ENCODE peak calls at places on chromosomes 1 and 21, in seven cellular contexts. D is PC-3, S is hepatocyte, V is nephron progenitor cell, B is tibial artery, W is B cell, J is uterus. G is an unnamed sample.

GRCh38 chr1:38152351-38153082 is 105.9 kb upstream of the POU3F1 start:
- DNase-seq in W (no peak), V (no peak), S (peak), J (no peak), D (peak), B (no peak), G (no peak)

GRCh38 chr1:63691672-63692425 is 82.0 kb upstream of the ROR1 start:
- DNase-seq in S (peak), V (peak), W (peak), D (peak), B (peak), J (peak), G (no peak)

GRCh38 chr21:38660333-38661295 is 145.1 kb upstream of the ETS2 start:
- DNase-seq in J (peak), B (peak), W (no peak), S (peak), D (no peak), V (peak), G (no peak)

GRCh38 chr1:33337994-33338494 is 17.1 kb upstream of the A3GALT2 start:
- DNase-seq in S (no peak), W (no peak), B (no peak), V (no peak), J (peak), D (no peak), G (no peak)

GRCh38 chr1:52599236-52599635 is 2.9 kb upstream of the GPX7 start:
- DNase-seq in S (no peak), D (no peak), V (no peak), B (no peak), J (no peak), W (no peak), G (no peak)

GRCh38 chr1:3910769-3911520 is 10.9 kb upstream of the C1orf174 start:
- DNase-seq in V (peak), J (no peak), S (peak), W (peak), D (peak), B (no peak), G (no peak)

GRCh38 chr1:109091196-109092193 is 931 bp downstream of the TMEM167B start:
- DNase-seq in V (no peak), J (no peak), D (no peak), W (no peak), S (peak), B (no peak), G (no peak)

GRCh38 chr1:167401260-167401873 is 117.0 kb downstream of the CD247 start:
- DNase-seq in D (peak), W (peak), V (peak), S (peak), B (no peak), J (no peak), G (no peak)

GRCh38 chr1:60634106-60634505 is 448.3 kb upstream of the NFIA start:
- DNase-seq in S (no peak), D (no peak), B (no peak), J (no peak), V (no peak), W (no peak), G (no peak)

GRCh38 chr1:4064150-4064889 is 164.2 kb upstream of the C1orf174 start:
- DNase-seq in S (no peak), W (no peak), D (no peak), B (no peak), J (no peak), V (no peak), G (no peak)

GRCh38 chr1:92762355-92762754 is 22.6 kb downstream of the EVI5 start:
- DNase-seq in J (no peak), W (no peak), B (no peak), D (no peak), V (no peak), S (no peak), G (no peak)

GRCh38 chr1:157119008-157119407 is 19.2 kb downstream of the ETV3 start:
- DNase-seq in V (no peak), J (no peak), B (no peak), S (no peak), W (no peak), D (no peak), G (no peak)

GRCh38 chr1:157119448-157119847 is 18.7 kb downstream of the ETV3 start:
- DNase-seq in D (no peak), V (no peak), B (no peak), J (no peak), W (no peak), S (no peak), G (no peak)

DNA sequence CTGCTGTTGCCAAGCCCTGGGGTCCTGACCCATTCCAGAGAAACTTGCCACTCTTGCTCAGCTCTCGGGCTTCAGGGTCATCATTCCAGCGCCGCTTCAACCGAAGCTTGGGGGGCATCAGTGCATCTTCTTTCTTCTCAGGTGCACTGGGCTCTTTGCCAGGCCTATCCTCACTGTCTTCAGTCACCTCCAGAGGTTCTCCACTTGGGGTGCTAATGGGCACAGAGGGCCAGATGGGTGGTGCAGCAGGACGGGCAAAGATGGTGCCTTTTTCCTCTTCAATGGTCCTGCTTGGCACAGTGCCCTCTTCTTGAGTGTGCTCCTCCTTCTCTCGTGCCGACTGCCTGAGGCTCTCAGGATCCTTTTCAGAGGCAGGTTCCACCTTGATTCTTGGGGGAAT is 13.3 kb downstream of the ETV3 start:
- DNase-seq in W (no peak), V (no peak), J (no peak), B (no peak), S (no peak), D (no peak), G (no peak)
- TF ChIP-seq CTCF in W (no peak), V (no peak), J (no peak), B (no peak), S (no peak), D (peak), G (no peak)

GRCh38 chr1:98251497-98251896 is 330.7 kb upstream of the DPYD start:
- DNase-seq in S (no peak), W (no peak), D (no peak), J (no peak), B (no peak), V (no peak), G (no peak)
- TF ChIP-seq CTCF in S (no peak), W (no peak), D (no peak), J (no peak), B (no peak), V (no peak), G (no peak)

GRCh38 chr1:237671935-237672334 is 218.8 kb downstream of the ZP4 start:
- DNase-seq in V (no peak), D (no peak), B (no peak), S (no peak), W (no peak), J (no peak), G (no peak)

GRCh38 chr1:237670296-237670695 is 220.4 kb downstream of the ZP4 start:
- DNase-seq in J (no peak), S (no peak), D (no peak), V (no peak), B (no peak), W (no peak), G (no peak)

GRCh38 chr1:237677979-237678378 is 212.7 kb downstream of the ZP4 start:
- DNase-seq in D (peak), S (peak), J (no peak), W (no peak), V (no peak), B (no peak), G (no peak)

GRCh38 chr1:237671262-237671661 is 219.5 kb downstream of the ZP4 start:
- DNase-seq in W (no peak), B (no peak), D (no peak), J (no peak), V (no peak), S (no peak), G (no peak)

DNA sequence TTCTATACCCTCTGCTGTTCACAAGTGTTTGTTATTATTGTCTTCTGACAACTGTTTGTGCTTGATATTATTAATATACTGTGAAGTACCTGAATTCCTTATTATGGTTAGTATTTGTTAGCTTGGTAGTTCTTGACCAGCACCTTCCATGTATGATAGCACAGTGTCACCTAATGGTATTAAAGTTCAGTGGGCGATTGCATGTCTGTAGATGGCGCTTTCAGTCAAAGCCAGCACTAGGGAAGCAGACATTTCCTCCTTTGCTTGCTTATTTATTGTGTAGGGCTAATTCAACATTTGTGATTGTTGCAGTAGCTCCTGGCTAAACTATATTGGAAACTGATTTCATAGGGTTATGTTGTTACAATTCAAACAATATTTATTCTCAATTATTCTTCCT is 218.0 kb downstream of the ZP4 start:
- DNase-seq in S (peak), V (no peak), J (no peak), D (peak), B (no peak), W (no peak), G (no peak)
- TF ChIP-seq CTCF in S (peak), V (no peak), J (no peak), D (peak), B (no peak), W (no peak), G (no peak)

DNA sequence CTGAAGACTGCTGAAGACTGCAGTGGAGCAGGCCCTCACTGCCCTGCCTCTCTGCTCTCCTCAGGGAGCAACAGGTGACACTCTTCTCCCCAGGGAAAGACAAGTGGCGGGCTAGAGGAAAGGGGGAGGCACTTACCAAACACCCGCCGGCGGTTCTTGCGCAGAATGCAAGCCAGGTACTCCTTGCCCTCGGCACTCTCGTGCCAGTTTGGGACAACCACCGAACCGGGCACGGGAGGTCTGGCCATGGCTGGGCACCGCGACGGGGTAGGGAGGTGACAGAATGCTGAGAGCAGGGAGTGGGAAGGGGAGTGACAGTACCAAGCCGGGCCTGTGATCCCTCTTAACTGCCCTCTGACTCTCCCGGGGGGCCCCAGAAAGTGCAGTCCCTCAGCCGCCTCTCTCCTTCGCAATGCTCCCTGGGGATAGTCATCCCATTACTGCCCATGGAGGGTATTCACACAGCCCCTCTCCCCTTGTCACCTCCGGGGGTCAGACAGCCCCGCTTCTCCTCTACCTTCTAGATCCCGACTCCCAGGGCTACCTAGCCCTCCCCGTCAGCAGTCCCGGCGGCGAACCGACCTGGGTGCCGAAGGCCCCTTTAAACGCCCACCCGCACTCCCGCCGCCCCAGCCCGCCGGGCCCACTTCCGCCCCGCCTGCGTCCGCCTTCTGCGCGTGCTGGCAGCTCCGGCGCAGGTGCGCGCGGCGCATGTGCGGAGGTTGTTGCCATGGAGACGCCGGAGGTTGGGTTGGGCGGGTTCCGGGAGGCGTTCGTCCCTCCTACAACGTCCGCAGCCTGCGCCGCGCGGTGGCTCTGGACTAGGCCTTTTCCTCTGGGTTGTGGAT is at the start of gene CPLANE2:
- DNase-seq in V (peak), B (peak), J (peak), S (peak), D (peak), W (peak), G (peak)
- TF ChIP-seq CTCF in V (no peak), B (no peak), J (no peak), S (no peak), D (peak), W (no peak), G (no peak)

DNA sequence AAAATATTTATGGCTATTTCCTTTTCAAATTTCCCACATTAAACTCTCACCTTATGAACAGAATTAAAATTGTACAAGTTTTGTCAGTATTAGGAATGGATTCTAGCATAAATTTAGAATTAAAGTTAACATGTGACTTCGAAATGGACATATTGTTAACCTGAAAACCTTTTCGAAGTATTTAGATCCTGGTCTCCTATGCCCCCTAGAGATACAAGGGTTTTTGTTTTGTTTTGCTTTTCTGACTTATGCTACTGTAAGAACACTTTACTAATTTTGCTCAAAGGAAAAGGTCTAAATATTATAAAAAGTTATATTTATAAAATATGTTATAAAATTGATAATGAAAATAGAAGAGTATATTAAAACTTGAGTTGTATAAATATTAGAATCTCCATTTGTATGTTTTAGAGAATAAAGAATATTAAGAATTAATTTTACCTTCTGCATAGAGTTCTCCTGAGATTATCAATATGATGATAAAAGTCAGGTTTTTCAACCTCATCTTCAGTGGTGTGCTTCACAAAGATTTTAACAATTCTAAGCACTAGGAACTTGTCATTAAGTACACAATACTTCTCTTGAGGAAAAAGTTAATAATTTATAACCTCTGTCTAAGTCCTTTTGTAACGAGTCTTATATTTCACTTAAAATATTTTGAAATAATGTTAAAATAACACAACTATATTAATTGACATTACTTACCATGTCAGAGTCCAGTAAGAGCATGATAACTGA is at the start of gene F13B:
- DNase-seq in J (no peak), B (no peak), W (no peak), D (peak), V (no peak), S (no peak), G (no peak)
- TF ChIP-seq CTCF in J (no peak), B (no peak), W (no peak), D (peak), V (no peak), S (no peak), G (no peak)

GRCh38 chr1:80164150-80164549 is 1157.6 kb upstream of the ADGRL4 start:
- DNase-seq in B (no peak), W (no peak), D (no peak), S (no peak), V (no peak), J (no peak), G (no peak)
- TF ChIP-seq CTCF in B (no peak), W (no peak), D (peak), S (no peak), V (no peak), J (no peak), G (no peak)

DNA sequence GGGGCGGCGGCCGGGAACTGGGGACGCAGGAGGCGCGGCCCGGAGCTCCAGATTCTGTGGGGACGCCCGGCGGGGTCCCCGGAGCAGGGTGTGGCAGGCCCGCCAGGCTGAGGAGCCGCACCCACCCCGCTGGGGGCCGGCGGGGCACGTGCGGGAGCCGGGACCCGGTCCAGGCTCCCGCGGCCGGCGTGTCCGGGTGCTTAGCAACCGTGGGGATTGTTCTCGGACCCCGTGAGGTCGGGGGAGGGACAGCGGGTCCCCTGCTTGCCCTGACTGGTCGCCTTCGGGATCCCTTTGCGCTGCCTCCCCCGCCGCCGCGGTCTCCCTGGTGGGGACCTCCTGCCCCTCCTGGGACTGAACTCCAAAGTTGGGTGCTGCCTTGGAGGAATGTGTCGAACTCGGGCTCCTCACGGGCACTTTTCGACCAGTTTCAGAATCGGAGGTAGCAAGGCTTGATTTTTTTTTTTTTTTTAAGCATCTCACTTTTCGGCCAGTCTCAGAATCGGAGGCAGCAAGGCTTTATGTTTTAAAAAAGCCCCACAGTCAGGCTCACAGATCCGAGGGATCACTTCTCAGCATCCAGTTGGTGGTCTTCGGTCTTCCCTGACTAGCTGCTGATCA is 522 bp downstream of the FAM76A start:
- DNase-seq in V (peak), W (no peak), J (peak), B (peak), D (peak), S (peak), G (no peak)
- TF ChIP-seq CTCF in V (no peak), W (no peak), J (no peak), B (no peak), D (no peak), S (no peak), G (no peak)

G was measured in omental fat pad.